ENCODE peak calls at places on chromosomes 5 and 9, in seven cellular contexts. V is heart right ventricle, P is gastrocnemius medialis, F is A549, B is HCT116, N is lower lobe of right lung, R is HepG2. T is an unnamed sample.

GRCh38 chr9:113155911-113156559 is 5.2 kb downstream of the SLC31A2 start:
- ATAC-seq in B (no peak), N (peak; percentile 46), R (no peak), P (no peak), F (no peak), V (no peak), T (no peak)

GRCh38 chr9:123416171-123416570 is 60.2 kb downstream of the CRB2 start:
- ATAC-seq in P (no peak), R (no peak), V (no peak), N (no peak), B (no peak), F (no peak), T (no peak)

GRCh38 chr9:130501645-130502044 is 56.9 kb downstream of the ASS1 start:
- ATAC-seq in B (peak; percentile 25), P (no peak), V (no peak), N (no peak), F (no peak), R (no peak), T (no peak)

GRCh38 chr9:128081052-128081451 is 13.0 kb downstream of the SLC25A25 start:
- ATAC-seq in V (peak; percentile 84), N (peak; percentile 50), F (no peak), P (peak; percentile 57), B (no peak), R (peak; percentile 77), T (peak; percentile 82)

GRCh38 chr9:18543406-18543965 is 69.5 kb downstream of the ADAMTSL1 start:
- ATAC-seq in R (no peak), F (no peak), P (no peak), V (no peak), B (no peak), N (no peak), T (no peak)

GRCh38 chr5:143516249-143516648 is 112.8 kb upstream of the NR3C1 start:
- ATAC-seq in V (no peak), P (no peak), F (no peak), N (no peak), B (no peak), R (no peak), T (no peak)

GRCh38 chr5:141691286-141691866 is 9.3 kb upstream of the ARAP3 start:
- ATAC-seq in P (no peak), N (no peak), R (no peak), V (no peak), F (no peak), B (no peak), T (no peak)

GRCh38 chr9:89755835-89756234 is 151.0 kb downstream of the GADD45G start:
- ATAC-seq in V (no peak), F (no peak), B (no peak), N (no peak), P (no peak), R (no peak), T (peak; percentile 79)

GRCh38 chr9:130918102-130918869 is 20.8 kb downstream of the FIBCD1 start:
- ATAC-seq in P (no peak), F (no peak), V (no peak), R (no peak), B (no peak), N (no peak), T (no peak)

GRCh38 chr5:103027267-103027666 is 92.7 kb downstream of the GIN1 start:
- ATAC-seq in R (no peak), F (no peak), P (no peak), N (no peak), B (no peak), V (peak; percentile 38), T (no peak)

GRCh38 chr9:114309096-114309495 is 13.8 kb upstream of the ORM1 start:
- ATAC-seq in B (no peak), F (no peak), N (no peak), P (no peak), R (no peak), V (no peak), T (no peak)

GRCh38 chr5:135304352-135305221 is 94.4 kb downstream of the MACROH2A1 start:
- ATAC-seq in R (peak; percentile 79), N (no peak), F (no peak), B (peak; percentile 22), V (no peak), P (no peak), T (no peak)

GRCh38 chr9:99253134-99253533 is 31.1 kb downstream of the SEC61B start:
- ATAC-seq in N (no peak), P (no peak), R (no peak), F (no peak), B (no peak), V (no peak), T (no peak)

GRCh38 chr5:145689235-145689634 is 145.9 kb downstream of the PRELID2 start:
- ATAC-seq in N (peak; percentile 59), V (peak; percentile 77), B (no peak), P (no peak), R (no peak), F (no peak), T (peak; percentile 39)

GRCh38 chr5:125052601-125053000 is 306.2 kb upstream of the ZNF608 start:
- ATAC-seq in V (no peak), R (no peak), N (no peak), F (no peak), B (no peak), P (no peak), T (no peak)

GRCh38 chr9:4615251-4615650 is 46.8 kb upstream of the PLPP6 start:
- ATAC-seq in V (no peak), N (no peak), P (no peak), B (no peak), R (no peak), F (no peak), T (no peak)

GRCh38 chr9:83424831-83425230 is 113.4 kb downstream of the FRMD3 start:
- ATAC-seq in B (no peak), R (no peak), P (no peak), N (no peak), F (no peak), V (no peak), T (no peak)

GRCh38 chr5:59287361-59287760 is 606.2 kb downstream of the PDE4D start:
- ATAC-seq in F (peak; percentile 78), R (no peak), B (no peak), V (no peak), P (no peak), N (peak; percentile 73), T (no peak)

GRCh38 chr5:58273705-58274104 is 186.2 kb downstream of the PLK2 start:
- ATAC-seq in P (no peak), R (no peak), F (no peak), N (no peak), B (no peak), V (no peak), T (no peak)

GRCh38 chr9:99113418-99114048 is 8.6 kb downstream of the TGFBR1 start:
- ATAC-seq in P (no peak), F (no peak), R (no peak), V (no peak), N (no peak), B (no peak), T (no peak)

GRCh38 chr9:111926421-111926875 is 29.8 kb downstream of the UGCG start:
- ATAC-seq in B (no peak), V (peak; percentile 88), R (no peak), F (no peak), P (peak; percentile 76), N (peak; percentile 81), T (peak; percentile 69)

GRCh38 chr5:142888469-142889085 is 118.4 kb downstream of the ARHGAP26 start:
- ATAC-seq in F (peak; percentile 81), B (peak; percentile 78), V (peak; percentile 62), N (peak; percentile 80), P (peak; percentile 75), R (peak; percentile 80), T (peak; percentile 65)

GRCh38 chr9:21686738-21687137 is 115.7 kb upstream of the MTAP start:
- ATAC-seq in V (no peak), R (no peak), B (no peak), P (no peak), F (no peak), N (no peak), T (no peak)
- H3K4me1 ChIP-seq in V (no peaks in the 10 kb centered on the region), R (no peaks in the 10 kb centered on the region), B (peaks cover 100% of the 10 kb centered on the region), P (no peaks in the 10 kb centered on the region), F (peaks cover 81% of the 10 kb centered on the region), N (no peaks in the 10 kb centered on the region), T (no peaks in the 10 kb centered on the region)

DNA sequence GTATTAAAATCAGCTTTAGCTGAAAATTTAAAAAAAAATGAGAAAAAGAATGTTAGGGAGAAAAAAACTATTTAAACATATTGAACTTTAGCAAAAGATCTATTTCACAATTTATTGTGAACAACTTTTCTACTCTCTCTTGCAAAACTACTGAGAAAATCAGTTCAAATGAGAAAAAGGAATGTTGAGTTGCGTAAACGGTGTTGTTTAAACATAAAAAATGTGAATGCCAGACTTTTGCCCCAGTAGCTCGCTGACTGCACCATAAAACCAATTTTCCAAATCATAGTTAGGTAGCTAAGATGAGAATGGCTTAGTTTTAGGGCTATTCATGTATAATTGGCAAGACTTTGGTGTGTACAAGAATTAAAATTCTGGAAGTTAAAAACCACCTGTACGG is 13.4 kb upstream of the RAD23B start:
- ATAC-seq in V (no peak), N (peak; percentile 39), P (no peak), B (no peak), F (no peak), R (peak; percentile 69), T (no peak)
- H3K4me3 ChIP-seq in V (no peak overlapping the region), N (peak overlapping the region; percentile 25), P (no peak overlapping the region), B (no peak overlapping the region), F (no peak overlapping the region), R (peak overlapping the region; percentile 3), T (no peak overlapping the region)

GRCh38 chr5:91283326-91283725 is 99.8 kb downstream of the ARRDC3 start:
- ATAC-seq in B (no peak), F (no peak), V (no peak), P (no peak), N (no peak), R (no peak), T (no peak)

GRCh38 chr5:91283899-91284298 is 99.2 kb downstream of the ARRDC3 start:
- ATAC-seq in R (no peak), N (no peak), F (no peak), P (no peak), V (no peak), B (no peak), T (no peak)

GRCh38 chr5:91280942-91281269 is 102.2 kb downstream of the ARRDC3 start:
- ATAC-seq in F (no peak), P (no peak), R (no peak), B (peak; percentile 11), V (no peak), N (no peak), T (peak; percentile 2)

GRCh38 chr5:91281409-91281808 is 101.7 kb downstream of the ARRDC3 start:
- ATAC-seq in N (no peak), P (no peak), F (no peak), B (no peak), R (no peak), V (no peak), T (no peak)

DNA sequence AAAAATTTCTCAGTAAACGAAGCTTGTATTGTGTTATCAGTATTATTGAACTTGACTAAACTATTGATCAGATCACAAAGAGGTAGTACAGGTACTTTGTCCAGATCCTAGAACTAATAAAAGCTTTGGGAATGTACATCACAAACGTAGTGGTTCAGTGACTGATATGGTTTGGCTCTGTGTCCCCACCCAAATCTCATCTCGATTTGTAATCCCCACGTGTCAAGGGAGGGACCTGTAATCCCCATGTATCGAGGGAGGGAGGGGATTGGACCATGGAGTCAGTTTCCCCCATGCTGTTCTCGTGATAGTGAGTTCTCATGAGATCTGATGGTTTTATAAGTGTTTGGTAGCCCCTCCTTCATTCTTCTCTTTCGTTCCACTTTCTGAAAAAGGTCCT is 100.9 kb downstream of the ARRDC3 start:
- ATAC-seq in P (no peak), V (no peak), B (no peak), R (no peak), N (no peak), F (no peak), T (no peak)
- H3K4me1 ChIP-seq in P (peaks cover 10% of the 10 kb centered on the region), V (peaks cover 8% of the 10 kb centered on the region), B (peaks cover 64% of the 10 kb centered on the region), R (peaks cover 31% of the 10 kb centered on the region), N (peaks cover 7% of the 10 kb centered on the region), F (peaks cover 45% of the 10 kb centered on the region), T (no peaks in the 10 kb centered on the region)

GRCh38 chr5:1304059-1304458 is 9.2 kb upstream of the TERT start:
- ATAC-seq in B (no peak), F (no peak), N (no peak), R (no peak), V (no peak), P (no peak), T (no peak)
- H3K4me3 ChIP-seq in B (no peak overlapping the region), F (no peak overlapping the region), N (no peak overlapping the region), R (no peak overlapping the region), V (no peak overlapping the region), P (no peak overlapping the region), T (no peak overlapping the region)